ENCODE peak calls at places on chromosomes 7 and 10, in ten cellular contexts. X, P, I, U, O, V, B, W, K and L are unnamed samples. For H3K4me1 and H3K27me3, the result is how much of the 10 kb centered on the place peaks cover.

GRCh38 chr10:71391701-71392100 is 5.0 kb upstream of the CDH23 start:
- DNase-seq in X (no peak), P (no peak), I (peak), U (no peak), O (no peak), V (no peak), B (no peak), W (no peak), K (no peak), L (no peak)

GRCh38 chr10:48501806-48502771 is 102.8 kb downstream of the ARHGAP22 start:
- DNase-seq in X (no peak), P (no peak), I (peak), U (no peak), O (no peak), V (no peak), B (no peak), W (no peak), K (no peak), L (no peak)

GRCh38 chr10:127414024-127414423 is 135.1 kb upstream of the NPS start:
- DNase-seq in X (no peak), P (no peak), I (no peak), U (no peak), O (peak), V (no peak), B (no peak), W (no peak), K (no peak), L (no peak)

GRCh38 chr7:16504019-16504418 is 22.6 kb upstream of the LRRC72 start:
- DNase-seq in X (no peak), P (no peak), I (no peak), U (peak), O (no peak), V (no peak), B (no peak), W (no peak), K (no peak), L (no peak)

GRCh38 chr10:102919992-102920736 is 2.1 kb downstream of the CNNM2 start:
- DNase-seq in X (no peak), P (no peak), I (no peak), U (no peak), O (peak), V (no peak), B (no peak), W (no peak), K (no peak), L (no peak)

GRCh38 chr7:47669178-47669878 is 87.4 kb upstream of the TNS3 start:
- DNase-seq in X (peak), P (peak), I (peak), U (peak), O (no peak), V (peak), B (peak), W (peak), K (peak), L (no peak)

GRCh38 chr10:103764296-103765088 is 90.9 kb downstream of the SH3PXD2A start:
- DNase-seq in X (no peak), P (no peak), I (no peak), U (no peak), O (no peak), V (no peak), B (no peak), W (no peak), K (no peak), L (no peak)

GRCh38 chr10:98312349-98312748 is 44.4 kb upstream of the LOXL4 start:
- DNase-seq in X (no peak), P (no peak), I (no peak), U (no peak), O (no peak), V (no peak), B (no peak), W (no peak), K (no peak), L (no peak)

GRCh38 chr10:38032881-38033280 is 22.4 kb downstream of the ZNF33A start:
- DNase-seq in X (no peak), P (no peak), I (peak), U (peak), O (no peak), V (no peak), B (no peak), W (no peak), K (no peak), L (no peak)

GRCh38 chr7:113986216-113986615 is 67.4 kb upstream of the PPP1R3A start:
- DNase-seq in X (no peak), P (no peak), I (no peak), U (no peak), O (no peak), V (no peak), B (no peak), W (no peak), K (no peak), L (no peak)

GRCh38 chr7:95596183-95597135 is at the start of gene PDK4:
- DNase-seq in X (peak), P (peak), I (peak), U (peak), O (peak), V (peak), B (peak), W (peak), K (peak), L (no peak)

GRCh38 chr7:76334320-76334967 is 24.3 kb downstream of the YWHAG start:
- DNase-seq in X (no peak), P (no peak), I (no peak), U (no peak), O (no peak), V (no peak), B (no peak), W (no peak), K (no peak), L (no peak)

GRCh38 chr10:84314269-84314668 is 14.1 kb upstream of the CCSER2 start:
- DNase-seq in X (no peak), P (no peak), I (no peak), U (no peak), O (no peak), V (no peak), B (no peak), W (no peak), K (no peak), L (no peak)

GRCh38 chr10:24721254-24722106 is 2.2 kb downstream of the ARHGAP21 start:
- DNase-seq in X (peak), P (peak), I (peak), U (peak), O (peak), V (peak), B (peak), W (peak), K (peak), L (no peak)

GRCh38 chr7:37093257-37093656 is 355.4 kb downstream of the ELMO1 start:
- DNase-seq in X (no peak), P (no peak), I (no peak), U (no peak), O (no peak), V (no peak), B (no peak), W (no peak), K (no peak), L (no peak)

GRCh38 chr7:121286742-121287699 is 41.8 kb upstream of the WNT16 start:
- DNase-seq in X (no peak), P (no peak), I (no peak), U (no peak), O (no peak), V (no peak), B (no peak), W (no peak), K (no peak), L (no peak)

GRCh38 chr10:130924138-130924819 is 387.2 kb downstream of the TCERG1L start:
- DNase-seq in X (no peak), P (peak), I (no peak), U (no peak), O (peak), V (no peak), B (no peak), W (no peak), K (no peak), L (no peak)

GRCh38 chr10:79381804-79382221 is 34.5 kb downstream of the PPIF start:
- DNase-seq in X (peak), P (peak), I (peak), U (peak), O (no peak), V (peak), B (no peak), W (no peak), K (peak), L (no peak)

GRCh38 chr7:50781371-50781770 is 1.3 kb downstream of the GRB10 start:
- DNase-seq in X (no peak), P (no peak), I (peak), U (no peak), O (peak), V (no peak), B (no peak), W (no peak), K (no peak), L (peak)

GRCh38 chr10:34866848-34867247 is 51.8 kb upstream of the PARD3 start:
- DNase-seq in X (no peak), P (no peak), I (no peak), U (no peak), O (peak), V (peak), B (no peak), W (no peak), K (no peak), L (no peak)

GRCh38 chr10:49831352-49832040 is 69.4 kb upstream of the OGDHL start:
- DNase-seq in X (no peak), P (no peak), I (no peak), U (peak), O (peak), V (no peak), B (no peak), W (no peak), K (no peak), L (no peak)

GRCh38 chr7:101218236-101219130 is 518 bp downstream of the ZNHIT1 start:
- DNase-seq in X (no peak), P (peak), I (no peak), U (peak), O (peak), V (no peak), B (no peak), W (no peak), K (no peak), L (no peak)

GRCh38 chr7:112905413-112905812 is 115.2 kb upstream of the TMEM168 start:
- DNase-seq in X (no peak), P (no peak), I (no peak), U (no peak), O (no peak), V (no peak), B (no peak), W (no peak), K (no peak), L (no peak)

GRCh38 chr7:38411404-38411803 is 138.0 kb upstream of the TARP start:
- DNase-seq in X (no peak), P (peak), I (no peak), U (no peak), O (peak), V (no peak), B (no peak), W (no peak), K (no peak), L (no peak)

GRCh38 chr7:107404740-107405537 is 64.9 kb upstream of the GPR22 start:
- DNase-seq in X (no peak), P (no peak), I (no peak), U (no peak), O (peak), V (no peak), B (no peak), W (no peak), K (no peak), L (no peak)

GRCh38 chr7:69893915-69894314 is 295.6 kb downstream of the AUTS2 start:
- DNase-seq in X (no peak), P (peak), I (no peak), U (no peak), O (peak), V (no peak), B (no peak), W (no peak), K (no peak), L (no peak)

GRCh38 chr7:100171087-100171681 is 2.8 kb upstream of the GAL3ST4 start:
- DNase-seq in X (no peak), P (peak), I (no peak), U (no peak), O (peak), V (peak), B (no peak), W (no peak), K (no peak), L (no peak)

GRCh38 chr10:88090568-88091214 is 227.3 kb downstream of the PTEN start:
- DNase-seq in X (no peak), P (no peak), I (no peak), U (no peak), O (no peak), V (no peak), B (no peak), W (no peak), K (no peak), L (no peak)

GRCh38 chr7:26410156-26410555 is 118.5 kb downstream of the SNX10 start:
- DNase-seq in X (no peak), P (no peak), I (no peak), U (no peak), O (peak), V (no peak), B (no peak), W (no peak), K (no peak), L (no peak)

GRCh38 chr7:90474284-90475210 is 5.1 kb downstream of the PTTG1IP2 start:
- DNase-seq in X (no peak), P (no peak), I (no peak), U (peak), O (no peak), V (no peak), B (no peak), W (no peak), K (no peak), L (no peak)

GRCh38 chr10:60093317-60093716 is 187.0 kb upstream of the CCDC6 start:
- DNase-seq in X (no peak), P (no peak), I (no peak), U (no peak), O (no peak), V (no peak), B (no peak), W (no peak), K (no peak), L (no peak)

GRCh38 chr7:113128028-113128427 is 9.7 kb upstream of the SMIM30 start:
- DNase-seq in X (no peak), P (no peak), I (no peak), U (no peak), O (no peak), V (no peak), B (no peak), W (no peak), K (no peak), L (no peak)

GRCh38 chr10:29826221-29826620 is 191.4 kb upstream of the SVIL start:
- DNase-seq in X (no peak), P (no peak), I (no peak), U (no peak), O (no peak), V (no peak), B (no peak), W (no peak), K (no peak), L (no peak)

GRCh38 chr7:134703781-134704180 is 57.1 kb downstream of the BPGM start:
- DNase-seq in X (no peak), P (no peak), I (peak), U (peak), O (no peak), V (peak), B (no peak), W (no peak), K (no peak), L (no peak)

GRCh38 chr10:29714096-29714874 is 79.5 kb upstream of the SVIL start:
- DNase-seq in X (no peak), P (no peak), I (peak), U (peak), O (no peak), V (no peak), B (no peak), W (peak), K (no peak), L (no peak)

GRCh38 chr7:150993511-150993910 is 2.7 kb downstream of the NOS3 start:
- DNase-seq in X (peak), P (no peak), I (peak), U (no peak), O (peak), V (no peak), B (no peak), W (no peak), K (peak), L (no peak)

GRCh38 chr7:145216876-145217275 is 381.0 kb upstream of the TPK1 start:
- DNase-seq in X (no peak), P (no peak), I (no peak), U (no peak), O (no peak), V (no peak), B (no peak), W (no peak), K (no peak), L (no peak)

GRCh38 chr10:71010730-71011129 is 122.4 kb upstream of the PCBD1 start:
- DNase-seq in X (no peak), P (no peak), I (no peak), U (no peak), O (no peak), V (no peak), B (no peak), W (no peak), K (no peak), L (no peak)

GRCh38 chr7:64884913-64885370 is 18.1 kb upstream of the ZNF273 start:
- DNase-seq in X (no peak), P (no peak), I (peak), U (no peak), O (no peak), V (no peak), B (no peak), W (no peak), K (no peak), L (no peak)

GRCh38 chr7:158314394-158314793 is 273.2 kb downstream of the PTPRN2 start:
- DNase-seq in X (no peak), P (no peak), I (no peak), U (no peak), O (no peak), V (no peak), B (no peak), W (no peak), K (no peak), L (no peak)

GRCh38 chr7:2639151-2639993 is 7.6 kb downstream of the TTYH3 start:
- DNase-seq in X (peak), P (no peak), I (no peak), U (no peak), O (no peak), V (no peak), B (no peak), W (no peak), K (no peak), L (no peak)
- H3K4me1 ChIP-seq in X (half or more), P (half or more), I (half or more), U (half or more), O (under half), V (half or more), B (under half), W (under half), K (half or more), L (under half)

GRCh38 chr10:114551310-114551972 is 106.6 kb downstream of the ABLIM1 start:
- DNase-seq in X (peak), P (peak), I (peak), U (peak), O (no peak), V (peak), B (peak), W (peak), K (peak), L (no peak)

GRCh38 chr10:114547466-114547865 is 110.6 kb downstream of the ABLIM1 start:
- DNase-seq in X (no peak), P (no peak), I (peak), U (no peak), O (no peak), V (no peak), B (no peak), W (no peak), K (no peak), L (no peak)

GRCh38 chr10:114552050-114552449 is 106.0 kb downstream of the ABLIM1 start:
- DNase-seq in X (no peak), P (peak), I (peak), U (no peak), O (no peak), V (no peak), B (no peak), W (no peak), K (no peak), L (no peak)

GRCh38 chr10:114548662-114549061 is 109.4 kb downstream of the ABLIM1 start:
- DNase-seq in X (no peak), P (peak), I (peak), U (peak), O (peak), V (peak), B (peak), W (no peak), K (no peak), L (no peak)

GRCh38 chr10:114550756-114551290 is 107.3 kb downstream of the ABLIM1 start:
- DNase-seq in X (no peak), P (peak), I (peak), U (peak), O (peak), V (no peak), B (no peak), W (no peak), K (no peak), L (no peak)
- H3K4me3 ChIP-seq in X (no peak), P (no peak), I (no peak), U (peak), O (no peak), V (no peak), B (no peak), W (no peak), K (peak), L (no peak)

DNA sequence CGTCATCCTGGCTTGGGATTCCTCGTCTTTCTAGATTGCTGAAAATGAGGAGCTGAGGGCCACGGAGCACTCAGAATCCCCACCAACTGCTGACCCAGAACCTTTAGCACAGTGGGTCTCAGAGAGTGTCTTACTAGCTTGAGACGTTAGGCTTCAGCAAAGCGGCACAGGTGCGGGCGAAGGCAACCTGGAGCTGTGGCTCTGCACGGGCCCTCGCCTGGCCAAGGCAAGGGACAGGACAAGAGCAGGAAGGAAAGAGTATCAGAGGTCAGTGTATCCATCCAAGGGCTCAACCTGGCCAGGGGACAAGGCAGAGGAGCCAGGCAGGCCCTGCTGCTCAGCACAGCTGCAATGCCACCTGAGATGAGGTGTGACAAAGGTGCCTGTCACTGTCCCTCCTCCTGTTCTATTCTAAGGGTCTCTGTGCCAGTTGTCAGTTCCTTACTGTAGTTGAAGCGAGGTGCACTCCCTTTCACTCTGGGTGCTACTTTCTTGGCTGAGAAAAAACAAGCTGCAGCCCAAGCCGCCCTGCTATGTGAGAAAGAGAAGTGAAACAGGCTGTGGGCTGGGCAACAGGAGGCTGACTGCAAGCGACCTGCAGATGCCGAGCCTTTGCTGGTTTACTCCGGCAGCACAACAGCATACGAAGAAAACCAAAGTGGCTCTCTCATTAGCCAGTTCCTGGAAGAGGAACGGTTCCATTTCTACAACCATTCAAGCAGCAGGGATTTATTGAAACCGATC is 33.3 kb upstream of the KDM7A start:
- DNase-seq in X (no peak), P (no peak), I (peak), U (no peak), O (no peak), V (peak), B (no peak), W (peak), K (peak), L (no peak)
- H3K27me3 ChIP-seq in X (under half), P (under half), I (under half), U (under half), O (under half), V (under half), B (under half), W (under half), K (under half), L (under half)

DNA sequence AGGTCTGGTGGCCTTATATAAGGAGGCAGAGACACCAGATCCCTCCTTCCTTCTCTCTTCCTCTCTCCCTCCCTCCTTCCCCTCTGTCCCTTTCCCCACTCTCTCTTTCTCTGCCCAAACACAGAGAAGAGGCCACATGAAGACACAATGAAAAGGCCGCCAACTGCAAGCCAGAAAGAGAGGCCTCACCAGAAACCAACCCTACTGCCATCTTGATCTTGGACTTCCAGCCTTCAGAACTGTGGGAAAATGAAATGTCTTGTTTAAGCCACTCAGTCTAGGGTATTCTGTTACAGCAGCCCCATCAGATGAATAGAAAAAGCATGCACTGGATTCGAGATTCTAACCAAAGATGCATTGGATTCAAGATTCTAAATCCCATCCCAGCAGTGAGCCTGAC is 168.1 kb downstream of the FAM107B start:
- DNase-seq in X (no peak), P (no peak), I (no peak), U (no peak), O (no peak), V (no peak), B (no peak), W (no peak), K (no peak), L (no peak)
- H3K4me1 ChIP-seq in X (under half), P (under half), I (under half), U (under half), O (under half), V (under half), B (under half), W (under half), K (under half), L (under half)